ENCODE peak calls at places on chromosomes 3 and 15, in eight cellular contexts. K, G, I, A, J, X, O and D are unnamed samples.

GRCh38 chr3:132730891-132731580 is 8.8 kb upstream of the NPHP3 start:
- DNase-seq in X (no peak), J (no peak), A (no peak), G (no peak), K (peak; percentile 16), I (peak; percentile 69), O (no peak), D (peak; percentile 60)

GRCh38 chr15:75577401-75578205 is 1.5 kb downstream of the PTPN9 start:
- DNase-seq in J (no peak), G (no peak), X (no peak), O (no peak), K (no peak), I (no peak), A (no peak), D (peak; percentile 42)

GRCh38 chr15:62799919-62800318 is 242.6 kb upstream of the TPM1 start:
- DNase-seq in K (no peak), X (no peak), O (no peak), J (no peak), G (no peak), I (no peak), A (no peak), D (no peak)

GRCh38 chr3:103056953-103057450 is 622.2 kb downstream of the ZPLD1 start:
- DNase-seq in X (no peak), K (no peak), G (no peak), I (peak; percentile 8), O (no peak), J (no peak), A (no peak), D (no peak)

GRCh38 chr3:185087419-185087818 is 65.4 kb downstream of the C3orf70 start:
- DNase-seq in X (no peak), K (no peak), G (no peak), A (no peak), J (no peak), O (no peak), I (no peak), D (no peak)

GRCh38 chr3:134427400-134428111 is 53.3 kb upstream of the AMOTL2 start:
- DNase-seq in A (no peak), I (peak; percentile 67), O (peak; percentile 88), J (peak; percentile 88), K (peak; percentile 99), G (no peak), X (no peak), D (peak; percentile 96)

GRCh38 chr3:195888311-195888761 is 20.0 kb downstream of the TNK2 start:
- DNase-seq in O (no peak), J (peak; percentile 72), I (no peak), G (no peak), X (no peak), A (no peak), K (no peak), D (no peak)

GRCh38 chr3:134222835-134223234 is 27.8 kb downstream of the RYK start:
- DNase-seq in I (no peak), A (no peak), K (no peak), X (no peak), O (no peak), J (no peak), G (no peak), D (no peak)

GRCh38 chr15:34246276-34247010 is 21.6 kb downstream of the EMC4 start:
- DNase-seq in O (no peak), J (no peak), G (no peak), A (no peak), K (no peak), I (no peak), X (no peak), D (no peak)

GRCh38 chr3:56302417-56302816 is 165.8 kb downstream of the ERC2 start:
- DNase-seq in X (no peak), I (no peak), G (no peak), A (no peak), J (no peak), K (no peak), O (no peak), D (peak; percentile 39)

GRCh38 chr15:49215768-49216739 is 46.0 kb downstream of the GALK2 start:
- DNase-seq in A (no peak), K (no peak), X (peak; percentile 86), O (no peak), I (no peak), J (no peak), G (no peak), D (peak; percentile 52)

GRCh38 chr3:139836656-139837464 is 98.1 kb upstream of the CLSTN2 start:
- DNase-seq in X (no peak), J (no peak), A (no peak), G (no peak), K (no peak), I (no peak), O (no peak), D (no peak)

GRCh38 chr3:196063456-196063855 is 18.4 kb downstream of the TFRC start:
- DNase-seq in A (no peak), O (no peak), G (no peak), X (no peak), I (no peak), K (peak; percentile 44), J (no peak), D (no peak)

GRCh38 chr3:94525039-94525438 is 462.2 kb downstream of the NSUN3 start:
- DNase-seq in J (no peak), X (no peak), K (no peak), I (peak; percentile 69), A (no peak), G (peak; percentile 15), O (no peak), D (peak; percentile 33)

GRCh38 chr3:115100172-115100571 is 46.9 kb downstream of the ZBTB20 start:
- DNase-seq in G (no peak), X (no peak), K (peak; percentile 25), O (peak; percentile 64), A (no peak), J (no peak), I (peak; percentile 12), D (peak; percentile 42)

GRCh38 chr3:146390006-146390772 is 79.2 kb downstream of the PLSCR2 start:
- DNase-seq in G (no peak), A (no peak), I (no peak), J (no peak), K (no peak), X (no peak), O (no peak), D (no peak)

GRCh38 chr15:39172380-39173281 is 408.2 kb upstream of the THBS1 start:
- DNase-seq in O (no peak), K (no peak), I (peak; percentile 39), X (peak; percentile 75), G (no peak), J (no peak), A (no peak), D (no peak)

GRCh38 chr3:10322355-10322715 is 1.4 kb upstream of the SEC13 start:
- DNase-seq in X (no peak), A (no peak), O (no peak), K (no peak), I (no peak), G (no peak), J (no peak), D (peak; percentile 33)
- TF ChIP-seq CTCF in X (no peak), A (peak; percentile 10), O (no peak), K (peak; percentile 24), I (peak; percentile 11), G (no peak), J (peak; percentile 13), D (peak; percentile 31)

DNA sequence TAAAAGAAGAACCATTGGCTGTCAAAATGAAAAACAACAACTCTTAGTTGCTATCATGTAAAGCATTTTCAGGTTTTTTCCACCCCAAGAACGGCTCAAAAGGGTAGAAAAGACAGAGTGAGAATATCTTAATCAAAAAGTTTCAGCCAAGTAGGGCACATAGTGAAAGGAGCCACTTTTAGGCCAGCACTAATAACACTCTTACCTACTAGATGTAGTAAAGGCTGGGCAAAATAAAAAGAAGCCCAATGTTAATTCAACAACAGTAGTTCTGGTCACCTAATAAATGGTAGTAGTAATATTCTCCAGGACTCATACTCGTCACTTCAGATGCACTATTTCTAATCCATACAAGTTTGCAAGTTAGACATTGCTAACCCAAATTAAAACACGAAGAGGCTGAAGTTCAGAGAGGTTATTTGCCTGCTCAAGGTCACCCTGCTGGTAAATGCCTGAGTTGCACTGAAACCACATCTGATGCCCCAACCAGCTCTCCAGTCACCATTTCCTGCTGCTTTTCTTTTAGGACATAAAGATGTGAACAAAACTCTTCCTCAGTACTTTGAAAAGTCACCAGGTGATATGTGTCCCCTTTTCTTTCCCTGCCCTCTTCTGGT is 7.5 kb downstream of the GOLIM4 start:
- DNase-seq in J (no peak), X (no peak), A (no peak), G (peak; percentile 9), O (no peak), I (no peak), K (no peak), D (peak; percentile 18)
- TF ChIP-seq CTCF in J (no peak), X (peak; percentile 5), A (peak; percentile 50), G (peak; percentile 40), O (no peak), I (peak; percentile 17), K (peak; percentile 16), D (peak; percentile 26)

DNA sequence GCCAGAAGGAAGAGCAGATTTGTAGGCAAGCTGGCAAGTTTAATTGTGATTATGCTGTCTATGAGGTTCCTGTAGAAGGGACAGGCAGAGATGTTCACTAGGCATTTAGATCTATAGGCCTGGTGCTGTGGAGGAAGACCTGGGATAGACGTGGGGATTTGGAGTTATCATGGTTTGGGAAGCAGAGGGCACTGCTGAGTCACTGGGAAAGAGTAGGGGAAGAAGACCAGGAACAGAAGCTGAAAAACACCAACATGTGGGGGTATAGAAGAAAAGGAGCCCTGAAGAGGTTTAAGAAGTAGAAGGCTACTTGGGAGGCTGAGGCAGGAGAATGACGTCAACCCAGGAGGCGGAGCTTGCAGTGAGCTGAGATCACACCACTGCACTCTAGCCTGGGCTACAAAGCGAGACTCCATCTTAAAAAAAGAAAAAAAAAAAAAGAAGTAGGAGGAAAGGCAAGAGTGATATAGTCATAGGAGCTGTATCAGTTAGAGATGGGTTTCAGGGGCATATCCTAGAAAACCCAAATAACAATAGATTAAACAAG is 19.3 kb downstream of the GRK7 start:
- DNase-seq in A (no peak), I (no peak), J (no peak), G (no peak), X (no peak), K (no peak), O (no peak), D (peak; percentile 60)
- TF ChIP-seq CTCF in A (peak; percentile 31), I (no peak), J (peak; percentile 6), G (no peak), X (peak; percentile 1), K (no peak), O (no peak), D (peak; percentile 18)

GRCh38 chr15:83380026-83380425 is 67.1 kb upstream of the SH3GL3 start:
- DNase-seq in O (no peak), X (no peak), G (no peak), K (no peak), I (no peak), J (no peak), A (no peak), D (peak; percentile 54)

GRCh38 chr15:83379574-83379973 is 67.6 kb upstream of the SH3GL3 start:
- DNase-seq in G (no peak), O (no peak), J (no peak), X (peak; percentile 79), K (no peak), I (no peak), A (no peak), D (peak; percentile 88)

GRCh38 chr15:83378921-83379561 is 68.1 kb upstream of the SH3GL3 start:
- DNase-seq in J (no peak), O (no peak), K (no peak), A (no peak), G (no peak), I (no peak), X (peak; percentile 83), D (peak; percentile 83)

DNA sequence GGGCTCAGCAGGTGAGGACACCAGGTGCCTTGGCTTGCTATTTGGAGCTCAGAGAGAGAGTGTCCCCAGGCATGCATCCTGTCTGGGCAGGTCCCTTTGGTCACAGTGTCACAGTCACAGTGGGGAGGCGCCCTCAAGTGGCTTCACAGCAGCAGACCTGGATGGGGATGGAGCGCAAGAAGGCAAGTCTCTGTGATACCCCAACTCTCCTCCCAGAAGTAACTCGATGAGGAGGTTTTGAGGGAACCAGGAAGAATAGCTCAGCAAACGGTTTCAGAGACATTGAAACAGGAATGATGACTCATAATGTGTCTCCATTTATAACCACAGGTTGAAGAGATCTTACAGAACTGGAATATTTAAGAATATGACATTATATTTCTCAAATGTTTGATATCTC is 66.5 kb upstream of the SH3GL3 start:
- DNase-seq in J (no peak), X (no peak), I (peak; percentile 45), O (no peak), G (peak; percentile 52), K (peak; percentile 7), A (no peak), D (peak; percentile 79)
- TF ChIP-seq CTCF in J (no peak), X (peak; percentile 35), I (peak; percentile 47), O (peak; percentile 45), G (peak; percentile 13), K (peak; percentile 51), A (peak; percentile 6), D (peak; percentile 26)